ENCODE peak calls at places on chromosomes 11 and 22, in nine cellular contexts. P, X, S, J, R, Z, H, B and O are unnamed samples.

GRCh38 chr11:13118194-13118593 is 109.1 kb downstream of the RASSF10 start:
- DNase-seq in J (peak), X (no peak), Z (no peak), S (no peak), P (no peak), B (no peak), H (no peak), R (peak), O (no peak)

GRCh38 chr11:134283461-134284230 is 7.5 kb downstream of the GLB1L3 start:
- DNase-seq in X (no peak), Z (no peak), J (no peak), P (no peak), R (no peak), B (no peak), S (no peak), H (no peak), O (no peak)

GRCh38 chr22:50146440-50147228 is 23.9 kb upstream of the PANX2 start:
- DNase-seq in R (peak), X (peak), B (no peak), H (no peak), Z (peak), S (peak), J (peak), P (peak), O (peak)

GRCh38 chr11:64686466-64687175 is 36.4 kb downstream of the NRXN2 start:
- DNase-seq in P (no peak), Z (no peak), J (no peak), H (no peak), X (no peak), B (no peak), R (no peak), S (no peak), O (no peak)

GRCh38 chr11:67271548-67272284 is 5.4 kb downstream of the GRK2 start:
- DNase-seq in X (no peak), B (no peak), P (no peak), R (no peak), H (no peak), J (no peak), S (peak), Z (no peak), O (no peak)

GRCh38 chr11:73308003-73308962 is at the start of gene ARHGEF17:
- DNase-seq in B (no peak), H (no peak), Z (peak), X (peak), R (no peak), P (peak), J (peak), S (peak), O (peak)

GRCh38 chr11:64786308-64786707 is 8.0 kb upstream of the SF1 start:
- DNase-seq in X (no peak), S (no peak), Z (no peak), B (no peak), R (no peak), J (no peak), P (no peak), H (no peak), O (no peak)

GRCh38 chr22:21646608-21647590 is 4.8 kb downstream of the SDF2L1 start:
- DNase-seq in Z (peak), X (peak), S (peak), B (no peak), P (peak), J (peak), H (no peak), R (peak), O (peak)

GRCh38 chr22:27842994-27843431 is 41.5 kb upstream of the MN1 start:
- DNase-seq in P (no peak), X (no peak), H (no peak), Z (no peak), B (no peak), S (no peak), R (no peak), J (no peak), O (no peak)

GRCh38 chr11:107413352-107413751 is 44.3 kb downstream of the CWF19L2 start:
- DNase-seq in R (no peak), B (no peak), S (no peak), J (no peak), H (no peak), Z (no peak), P (no peak), X (no peak), O (no peak)
- TF ChIP-seq CTCF in R (no peak), B (no peak), S (no peak), J (no peak), H (no peak), Z (no peak), P (no peak), X (no peak), O (no peak)

GRCh38 chr11:26093206-26093605 is 238.7 kb upstream of the ANO3 start:
- DNase-seq in H (no peak), S (no peak), X (no peak), J (no peak), Z (no peak), B (no peak), R (no peak), P (no peak), O (no peak)
- H3K27ac ChIP-seq in H (no peak), S (no peak), X (no peak), J (no peak), Z (no peak), B (no peak), R (no peak), P (no peak), O (no peak)

GRCh38 chr11:19768815-19769214 is 56.2 kb downstream of the NAV2 start:
- DNase-seq in Z (no peak), R (no peak), S (no peak), X (no peak), P (no peak), H (no peak), J (no peak), B (no peak), O (no peak)

GRCh38 chr11:19766810-19767209 is 54.2 kb downstream of the NAV2 start:
- DNase-seq in P (no peak), R (no peak), J (no peak), B (no peak), Z (no peak), H (no peak), X (no peak), S (no peak), O (no peak)

GRCh38 chr11:19767691-19768151 is 55.1 kb downstream of the NAV2 start:
- DNase-seq in J (no peak), Z (no peak), R (no peak), B (no peak), X (peak), H (no peak), S (no peak), P (no peak), O (no peak)

GRCh38 chr11:19769820-19770219 is 57.2 kb downstream of the NAV2 start:
- DNase-seq in S (no peak), J (no peak), X (no peak), Z (no peak), B (no peak), R (peak), H (no peak), P (no peak), O (no peak)

DNA sequence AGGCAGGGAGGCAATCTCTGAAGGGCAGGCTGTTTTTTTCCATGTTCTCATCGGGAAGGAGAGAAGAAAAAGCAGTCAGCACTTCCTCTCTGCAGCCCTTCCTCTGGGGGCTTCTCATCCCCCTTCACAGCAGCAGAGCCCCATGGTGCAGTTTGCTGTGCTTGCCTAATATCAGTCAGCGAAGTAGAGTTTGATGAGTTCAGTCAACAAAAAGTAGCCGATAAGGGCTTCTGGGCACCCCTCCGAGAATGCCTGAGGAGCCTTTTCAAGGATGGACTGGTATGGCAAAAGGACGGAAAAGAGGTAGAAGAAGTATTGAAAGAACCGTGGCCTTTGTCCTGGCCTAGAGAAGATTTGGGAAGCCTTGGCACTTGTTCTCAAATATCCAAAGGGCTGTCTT is 55.6 kb downstream of the NAV2 start:
- DNase-seq in H (no peak), X (no peak), J (no peak), Z (no peak), S (no peak), P (no peak), R (no peak), B (no peak), O (no peak)
- H3K4me3 ChIP-seq in H (no peak), X (no peak), J (no peak), Z (no peak), S (no peak), P (no peak), R (no peak), B (no peak), O (no peak)

GRCh38 chr22:24106385-24107381 is 74.6 kb upstream of the SUSD2 start:
- DNase-seq in Z (no peak), J (no peak), B (no peak), P (peak), H (no peak), X (no peak), R (no peak), S (no peak), O (peak)

GRCh38 chr22:24105661-24106060 is 75.6 kb upstream of the SUSD2 start:
- DNase-seq in X (no peak), S (no peak), P (no peak), Z (no peak), H (no peak), B (no peak), J (no peak), R (no peak), O (no peak)

GRCh38 chr22:24108073-24108472 is 73.2 kb upstream of the SUSD2 start:
- DNase-seq in R (no peak), J (no peak), S (no peak), P (peak), Z (no peak), H (no peak), X (no peak), B (no peak), O (no peak)

GRCh38 chr22:24109649-24110048 is 71.6 kb upstream of the SUSD2 start:
- DNase-seq in R (no peak), J (no peak), Z (no peak), P (no peak), S (no peak), B (no peak), H (no peak), X (no peak), O (no peak)

GRCh38 chr22:24107668-24108067 is 73.6 kb upstream of the SUSD2 start:
- DNase-seq in B (peak), J (no peak), Z (peak), H (no peak), X (no peak), S (peak), R (peak), P (no peak), O (peak)
- TF ChIP-seq CTCF in B (peak), J (no peak), Z (no peak), H (no peak), X (no peak), S (peak), R (peak), P (no peak), O (peak)

DNA sequence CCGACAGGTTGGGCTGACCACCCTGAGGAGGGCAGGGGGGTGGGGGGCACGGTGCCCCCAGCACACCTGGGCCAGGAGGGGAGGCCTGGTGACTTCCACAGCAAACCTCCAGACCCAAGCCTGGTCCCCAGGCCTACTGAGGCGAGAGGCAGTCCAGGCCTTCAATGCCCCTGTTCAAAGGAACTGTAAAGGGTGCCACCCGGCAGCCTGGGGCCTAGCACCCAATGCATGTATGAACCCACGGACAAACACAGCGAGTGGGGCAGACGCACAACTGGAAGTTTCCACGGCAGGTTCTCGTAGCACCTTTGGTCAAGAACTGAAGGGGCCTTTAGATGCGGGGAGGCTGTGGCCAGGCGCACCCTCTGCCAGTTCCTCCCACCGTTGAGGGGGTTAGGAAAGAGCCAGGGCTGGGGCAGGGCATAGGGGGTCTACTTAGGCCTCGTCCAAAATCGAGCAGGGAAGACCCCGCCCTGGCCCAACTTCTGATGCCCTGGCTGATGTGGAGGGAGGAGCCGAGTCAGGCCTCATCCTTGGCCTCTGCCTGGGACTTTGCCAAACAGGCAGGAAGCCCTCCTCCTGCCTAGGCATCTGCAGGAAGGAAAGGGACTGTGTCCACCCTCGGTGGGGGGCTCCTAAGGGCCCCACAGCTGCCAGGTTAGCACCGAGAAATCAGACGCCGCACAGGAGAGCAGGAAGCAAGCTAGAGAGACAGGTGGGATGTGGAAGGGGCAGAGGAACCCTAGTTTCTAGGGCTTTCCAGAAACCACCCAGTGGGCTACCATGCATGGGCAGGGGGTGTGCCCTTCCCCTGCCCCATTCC is 6.6 kb downstream of the CBX6 start:
- DNase-seq in B (no peak), R (no peak), P (no peak), J (no peak), X (peak), S (no peak), H (no peak), Z (no peak), O (no peak)
- H3K27ac ChIP-seq in B (peak), R (no peak), P (no peak), J (no peak), X (no peak), S (peak), H (peak), Z (peak), O (no peak)

DNA sequence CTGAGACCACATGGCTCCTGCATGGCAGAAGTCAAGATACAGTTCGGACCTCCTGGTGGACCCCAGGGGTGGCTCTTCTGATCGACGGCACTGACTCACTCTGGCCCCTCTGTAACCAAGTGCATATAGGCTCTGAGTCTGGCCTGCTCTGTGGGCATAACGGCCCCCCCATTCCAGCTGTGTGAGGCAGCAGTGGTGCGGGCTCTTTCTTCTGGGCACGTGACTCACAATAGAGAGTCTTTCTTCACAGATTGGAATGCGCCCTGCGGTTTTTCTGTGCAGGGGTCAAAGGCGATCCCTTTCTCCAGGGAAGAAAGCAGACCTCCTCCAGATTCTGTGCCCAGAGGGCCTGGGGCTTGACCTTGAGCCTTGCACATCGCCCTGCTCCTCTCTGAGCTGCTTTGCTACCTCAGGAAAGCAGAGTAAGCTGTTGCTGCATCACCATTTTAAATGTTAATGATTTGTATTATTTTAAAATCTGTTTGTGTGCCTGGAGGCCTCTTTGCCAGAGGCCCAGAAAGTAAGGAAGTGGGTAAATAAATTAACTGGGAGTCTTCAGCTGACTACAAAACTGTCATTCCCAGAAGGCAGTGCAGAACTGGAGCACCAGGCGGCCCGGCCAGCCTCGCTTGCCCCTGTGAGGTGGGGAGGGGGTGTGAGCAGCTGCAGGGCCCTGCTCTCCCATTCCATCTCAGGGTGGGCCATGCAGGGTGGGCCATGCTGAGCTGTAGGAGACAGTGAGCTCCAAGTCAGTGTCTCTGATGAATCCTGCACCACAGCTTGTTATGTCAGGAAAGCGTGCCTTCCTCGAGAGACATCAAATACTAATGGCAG is 199.0 kb downstream of the GRIK4 start:
- DNase-seq in X (peak), R (peak), J (peak), S (peak), B (no peak), P (peak), Z (peak), H (peak), O (no peak)
- H3K4me3 ChIP-seq in X (no peak), R (no peak), J (no peak), S (no peak), B (no peak), P (no peak), Z (no peak), H (no peak), O (no peak)

DNA sequence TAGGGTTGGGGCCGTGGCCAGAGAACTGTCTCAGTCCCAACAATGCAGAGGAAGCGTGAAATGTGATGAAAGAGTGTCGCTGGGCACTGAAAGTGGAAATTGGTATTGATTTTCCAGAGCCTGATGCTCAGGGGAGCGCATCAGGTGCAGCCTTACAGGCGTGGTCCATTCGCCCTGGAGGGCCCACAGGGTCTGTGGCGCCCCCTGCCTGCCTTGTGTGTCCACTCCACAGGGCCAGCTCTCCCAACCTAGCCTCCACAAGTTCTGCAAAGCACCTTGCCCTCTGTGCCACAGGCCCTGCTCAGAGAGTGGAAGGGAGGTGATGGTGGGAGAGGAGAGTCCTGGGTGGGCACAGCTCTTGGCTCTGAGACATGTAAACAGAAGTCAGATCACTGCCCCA is 54.9 kb upstream of the LMO1 start:
- DNase-seq in J (no peak), R (no peak), H (no peak), Z (no peak), B (no peak), S (no peak), X (no peak), P (peak), O (no peak)
- TF ChIP-seq CTCF in J (peak), R (no peak), H (peak), Z (no peak), B (no peak), S (no peak), X (no peak), P (peak), O (peak)

DNA sequence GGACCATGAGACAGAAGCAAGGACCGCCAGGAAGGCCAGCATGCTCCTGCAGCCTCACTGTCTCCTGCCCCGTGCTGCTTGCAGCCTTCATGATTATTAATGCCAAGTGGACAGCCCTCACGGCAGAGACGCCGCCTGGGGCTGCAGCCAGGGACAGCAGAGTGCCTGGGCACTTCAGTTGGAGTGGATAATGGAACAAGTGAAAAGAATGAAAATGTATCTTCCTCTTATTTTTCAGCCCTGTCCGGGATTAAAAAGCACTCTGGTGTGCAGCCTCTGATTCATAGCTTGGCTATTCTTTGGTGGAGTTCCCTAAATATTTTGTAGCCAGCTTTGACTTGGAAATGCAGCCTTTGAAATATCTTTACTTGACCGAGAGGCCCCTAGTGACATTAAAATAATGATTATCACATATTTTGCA is 1404.2 kb downstream of the BRD1 start:
- DNase-seq in B (no peak), R (no peak), X (no peak), Z (no peak), S (no peak), P (no peak), J (no peak), H (no peak), O (no peak)
- H3K27ac ChIP-seq in B (no peak), R (no peak), X (no peak), Z (no peak), S (no peak), P (no peak), J (no peak), H (no peak), O (no peak)